ENCODE peak calls at places on chromosomes 3 and 15, in nine cellular contexts. One of them, this sample, is unnamed.

GRCh38 chr3:182629521-182629920 is 163.8 kb upstream of the ATP11B start:
- DNase-seq in dorsolateral prefrontal cortex: no peak
- DNase-seq in neural progenitor cell: no peak
- DNase-seq in suprapubic skin: no peak
- DNase-seq in HepG2: no peak
- DNase-seq in heart left ventricle: no peak
- DNase-seq in psoas muscle: no peak
- DNase-seq in A549: no peak
- DNase-seq in testis: no peak
- DNase-seq in this sample: peak; percentile 60

GRCh38 chr3:153138267-153139210 is 23.5 kb upstream of the RAP2B start:
- DNase-seq in heart left ventricle: no peak
- DNase-seq in A549: peak; percentile 95
- DNase-seq in dorsolateral prefrontal cortex: no peak
- DNase-seq in suprapubic skin: no peak
- DNase-seq in psoas muscle: peak; percentile 25
- DNase-seq in HepG2: peak; percentile 97
- DNase-seq in testis: peak; percentile 24
- DNase-seq in neural progenitor cell: no peak
- DNase-seq in this sample: peak; percentile 84

GRCh38 chr15:73841756-73842590 is 31.4 kb upstream of the TBC1D21 start:
- DNase-seq in testis: no peak
- DNase-seq in A549: no peak
- DNase-seq in neural progenitor cell: peak; percentile 31
- DNase-seq in dorsolateral prefrontal cortex: no peak
- DNase-seq in psoas muscle: no peak
- DNase-seq in heart left ventricle: no peak
- DNase-seq in HepG2: no peak
- DNase-seq in suprapubic skin: no peak
- DNase-seq in this sample: no peak

GRCh38 chr3:193768069-193768391 is 175.0 kb downstream of the OPA1 start:
- DNase-seq in heart left ventricle: no peak
- DNase-seq in HepG2: no peak
- DNase-seq in psoas muscle: no peak
- DNase-seq in A549: no peak
- DNase-seq in neural progenitor cell: no peak
- DNase-seq in testis: no peak
- DNase-seq in dorsolateral prefrontal cortex: no peak
- DNase-seq in suprapubic skin: no peak
- DNase-seq in this sample: no peak

GRCh38 chr3:37170097-37170496 is 4.3 kb downstream of the LRRFIP2 start:
- DNase-seq in testis: no peak
- DNase-seq in neural progenitor cell: no peak
- DNase-seq in HepG2: peak; percentile 6
- DNase-seq in suprapubic skin: no peak
- DNase-seq in dorsolateral prefrontal cortex: no peak
- DNase-seq in heart left ventricle: no peak
- DNase-seq in A549: no peak
- DNase-seq in psoas muscle: no peak
- DNase-seq in this sample: no peak

GRCh38 chr3:34843479-34843870 is 795.9 kb upstream of the ARPP21 start:
- DNase-seq in HepG2: no peak
- DNase-seq in neural progenitor cell: peak; percentile 7
- DNase-seq in dorsolateral prefrontal cortex: no peak
- DNase-seq in A549: no peak
- DNase-seq in heart left ventricle: no peak
- DNase-seq in testis: no peak
- DNase-seq in suprapubic skin: no peak
- DNase-seq in psoas muscle: no peak
- DNase-seq in this sample: no peak

GRCh38 chr3:30970183-30970582 is 75.7 kb upstream of the GADL1 start:
- DNase-seq in heart left ventricle: no peak
- DNase-seq in suprapubic skin: no peak
- DNase-seq in A549: peak; percentile 7
- DNase-seq in HepG2: peak; percentile 4
- DNase-seq in psoas muscle: no peak
- DNase-seq in neural progenitor cell: no peak
- DNase-seq in testis: no peak
- DNase-seq in dorsolateral prefrontal cortex: no peak
- DNase-seq in this sample: peak; percentile 8

GRCh38 chr3:27885641-27886040 is 163.5 kb upstream of the EOMES start:
- DNase-seq in suprapubic skin: no peak
- DNase-seq in A549: no peak
- DNase-seq in neural progenitor cell: peak; percentile 9
- DNase-seq in HepG2: no peak
- DNase-seq in psoas muscle: no peak
- DNase-seq in heart left ventricle: no peak
- DNase-seq in dorsolateral prefrontal cortex: no peak
- DNase-seq in testis: no peak
- DNase-seq in this sample: no peak

GRCh38 chr3:149401215-149401925 is 23.9 kb upstream of the TM4SF1 start:
- DNase-seq in neural progenitor cell: no peak
- DNase-seq in suprapubic skin: no peak
- DNase-seq in heart left ventricle: no peak
- DNase-seq in testis: no peak
- DNase-seq in psoas muscle: no peak
- DNase-seq in dorsolateral prefrontal cortex: no peak
- DNase-seq in HepG2: peak; percentile 97
- DNase-seq in A549: peak; percentile 88
- DNase-seq in this sample: no peak

GRCh38 chr15:87871130-87871737 is 385.3 kb downstream of the NTRK3 start:
- DNase-seq in dorsolateral prefrontal cortex: no peak
- DNase-seq in heart left ventricle: no peak
- DNase-seq in neural progenitor cell: no peak
- DNase-seq in psoas muscle: no peak
- DNase-seq in suprapubic skin: no peak
- DNase-seq in HepG2: no peak
- DNase-seq in testis: no peak
- DNase-seq in A549: no peak
- DNase-seq in this sample: no peak

GRCh38 chr3:167187211-167187610 is 192.9 kb downstream of the ZBBX start:
- DNase-seq in dorsolateral prefrontal cortex: no peak
- DNase-seq in psoas muscle: no peak
- DNase-seq in suprapubic skin: no peak
- DNase-seq in neural progenitor cell: no peak
- DNase-seq in testis: no peak
- DNase-seq in heart left ventricle: no peak
- DNase-seq in A549: no peak
- DNase-seq in HepG2: no peak
- DNase-seq in this sample: no peak

GRCh38 chr15:41794081-41794480 is 19.8 kb downstream of the MAPKBP1 start:
- DNase-seq in testis: no peak
- DNase-seq in neural progenitor cell: no peak
- DNase-seq in HepG2: no peak
- DNase-seq in A549: no peak
- DNase-seq in heart left ventricle: no peak
- DNase-seq in psoas muscle: no peak
- DNase-seq in dorsolateral prefrontal cortex: no peak
- DNase-seq in suprapubic skin: no peak
- DNase-seq in this sample: no peak

GRCh38 chr3:72123908-72124441 is 339.0 kb upstream of the PROK2 start:
- DNase-seq in heart left ventricle: no peak
- DNase-seq in psoas muscle: peak; percentile 66
- DNase-seq in suprapubic skin: no peak
- DNase-seq in A549: peak; percentile 87
- DNase-seq in HepG2: peak; percentile 21
- DNase-seq in testis: no peak
- DNase-seq in neural progenitor cell: no peak
- DNase-seq in dorsolateral prefrontal cortex: no peak
- DNase-seq in this sample: peak; percentile 86

GRCh38 chr3:38334656-38335055 is 11.9 kb upstream of the XYLB start:
- DNase-seq in testis: no peak
- DNase-seq in dorsolateral prefrontal cortex: no peak
- DNase-seq in psoas muscle: no peak
- DNase-seq in HepG2: no peak
- DNase-seq in suprapubic skin: no peak
- DNase-seq in heart left ventricle: no peak
- DNase-seq in neural progenitor cell: no peak
- DNase-seq in A549: no peak
- DNase-seq in this sample: no peak

GRCh38 chr15:25863067-25863967 is at the start of gene ATP10A:
- DNase-seq in dorsolateral prefrontal cortex: no peak
- DNase-seq in HepG2: no peak
- DNase-seq in psoas muscle: peak; percentile 48
- DNase-seq in testis: peak; percentile 40
- DNase-seq in heart left ventricle: peak; percentile 73
- DNase-seq in neural progenitor cell: peak; percentile 73
- DNase-seq in A549: peak; percentile 29
- DNase-seq in suprapubic skin: no peak
- DNase-seq in this sample: no peak

DNA sequence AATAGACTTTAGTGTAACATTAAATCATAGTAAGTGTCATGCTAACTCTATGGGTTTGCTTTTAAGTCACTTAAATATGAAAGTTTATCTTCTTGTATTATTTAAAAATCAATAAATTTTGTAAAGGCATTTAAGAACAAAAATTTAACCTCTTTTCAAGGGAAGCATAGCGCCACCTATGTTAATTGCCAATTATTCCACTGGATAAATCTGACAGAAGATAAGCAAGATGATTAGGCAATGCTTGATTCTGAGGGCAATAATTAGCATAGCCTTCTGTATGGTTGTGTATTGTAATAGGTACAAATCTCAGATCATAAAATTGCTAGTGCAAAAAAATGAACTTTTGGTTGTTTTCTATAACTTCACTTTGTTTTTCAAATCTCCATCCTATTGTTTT is 560.1 kb downstream of the GRM7 start:
- DNase-seq in psoas muscle: no peak
- DNase-seq in suprapubic skin: no peak
- DNase-seq in HepG2: no peak
- DNase-seq in testis: no peak
- DNase-seq in heart left ventricle: no peak
- DNase-seq in dorsolateral prefrontal cortex: no peak
- DNase-seq in neural progenitor cell: no peak
- DNase-seq in A549: no peak
- DNase-seq in this sample: no peak
- TF ChIP-seq CTCF in psoas muscle: no peak
- TF ChIP-seq CTCF in suprapubic skin: no peak
- TF ChIP-seq CTCF in HepG2: no peak
- TF ChIP-seq CTCF in testis: no peak
- TF ChIP-seq CTCF in heart left ventricle: no peak
- TF ChIP-seq CTCF in dorsolateral prefrontal cortex: no peak
- TF ChIP-seq CTCF in neural progenitor cell: peak; percentile 44
- TF ChIP-seq CTCF in A549: no peak
- TF ChIP-seq CTCF in this sample: no peak

GRCh38 chr3:76502076-76502475 is 537.8 kb upstream of the ROBO2 start:
- DNase-seq in psoas muscle: no peak
- DNase-seq in testis: no peak
- DNase-seq in dorsolateral prefrontal cortex: no peak
- DNase-seq in HepG2: no peak
- DNase-seq in suprapubic skin: no peak
- DNase-seq in neural progenitor cell: no peak
- DNase-seq in A549: no peak
- DNase-seq in heart left ventricle: no peak
- DNase-seq in this sample: no peak
- H3K27ac ChIP-seq in psoas muscle: no peak overlapping the region
- H3K27ac ChIP-seq in testis: no peak overlapping the region
- H3K27ac ChIP-seq in dorsolateral prefrontal cortex: no peak overlapping the region
- H3K27ac ChIP-seq in HepG2: no peak overlapping the region
- H3K27ac ChIP-seq in suprapubic skin: no peak overlapping the region
- H3K27ac ChIP-seq in neural progenitor cell: no peak overlapping the region
- H3K27ac ChIP-seq in A549: no peak overlapping the region
- H3K27ac ChIP-seq in heart left ventricle: no peak overlapping the region
- H3K27ac ChIP-seq in this sample: no peak overlapping the region

GRCh38 chr15:99387769-99388168 is 136.5 kb downstream of the LRRC28 start:
- DNase-seq in A549: no peak
- DNase-seq in heart left ventricle: no peak
- DNase-seq in dorsolateral prefrontal cortex: no peak
- DNase-seq in suprapubic skin: no peak
- DNase-seq in HepG2: no peak
- DNase-seq in neural progenitor cell: no peak
- DNase-seq in testis: no peak
- DNase-seq in psoas muscle: no peak
- DNase-seq in this sample: no peak

GRCh38 chr15:99385865-99386264 is 134.6 kb downstream of the LRRC28 start:
- DNase-seq in heart left ventricle: peak; percentile 72
- DNase-seq in neural progenitor cell: no peak
- DNase-seq in testis: peak; percentile 84
- DNase-seq in HepG2: peak; percentile 51
- DNase-seq in psoas muscle: peak; percentile 58
- DNase-seq in dorsolateral prefrontal cortex: no peak
- DNase-seq in suprapubic skin: no peak
- DNase-seq in A549: peak; percentile 58
- DNase-seq in this sample: no peak

GRCh38 chr15:99386429-99386828 is 135.1 kb downstream of the LRRC28 start:
- DNase-seq in dorsolateral prefrontal cortex: no peak
- DNase-seq in HepG2: no peak
- DNase-seq in A549: no peak
- DNase-seq in suprapubic skin: no peak
- DNase-seq in heart left ventricle: no peak
- DNase-seq in neural progenitor cell: no peak
- DNase-seq in testis: peak; percentile 61
- DNase-seq in psoas muscle: no peak
- DNase-seq in this sample: no peak

GRCh38 chr15:99390667-99391066 is 139.4 kb downstream of the LRRC28 start:
- DNase-seq in testis: no peak
- DNase-seq in dorsolateral prefrontal cortex: no peak
- DNase-seq in HepG2: peak; percentile 27
- DNase-seq in suprapubic skin: no peak
- DNase-seq in heart left ventricle: no peak
- DNase-seq in psoas muscle: no peak
- DNase-seq in A549: no peak
- DNase-seq in neural progenitor cell: peak; percentile 50
- DNase-seq in this sample: no peak

DNA sequence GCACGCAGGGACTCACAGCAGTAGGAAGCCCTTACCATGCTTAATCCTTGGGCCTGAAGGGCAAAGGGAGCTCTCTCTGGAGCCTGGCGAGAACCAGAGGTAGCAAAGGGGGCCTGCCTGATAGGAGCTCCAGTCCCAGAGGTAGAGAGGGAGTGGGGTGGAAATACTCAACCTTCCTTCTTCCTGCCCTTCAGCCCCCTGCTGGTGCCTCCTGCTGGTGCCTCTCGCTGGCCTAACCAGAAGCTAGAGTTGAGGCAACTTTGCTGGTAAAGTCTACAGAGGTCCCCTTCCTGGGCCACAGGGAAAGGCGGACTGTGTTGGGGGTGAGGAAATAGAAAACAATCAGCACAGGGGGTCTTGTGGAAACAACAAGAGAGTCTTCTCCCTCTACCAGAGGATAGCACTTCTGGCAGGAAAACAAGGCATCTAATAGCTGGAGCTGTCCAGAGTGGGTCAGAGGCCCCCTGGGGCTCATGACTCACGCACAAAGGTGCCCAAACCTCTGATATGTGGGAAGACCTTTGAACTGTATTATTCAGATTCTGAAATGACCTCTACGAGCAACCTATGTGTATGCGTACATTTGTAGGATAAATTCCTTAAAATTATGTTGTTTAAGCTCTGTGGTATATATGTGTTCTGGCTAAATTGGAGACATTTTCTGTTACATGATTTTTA is 133.8 kb downstream of the LRRC28 start:
- DNase-seq in suprapubic skin: no peak
- DNase-seq in testis: no peak
- DNase-seq in heart left ventricle: no peak
- DNase-seq in dorsolateral prefrontal cortex: no peak
- DNase-seq in psoas muscle: no peak
- DNase-seq in HepG2: peak; percentile 75
- DNase-seq in neural progenitor cell: no peak
- DNase-seq in A549: no peak
- DNase-seq in this sample: no peak
- TF ChIP-seq CTCF in suprapubic skin: no peak
- TF ChIP-seq CTCF in testis: no peak
- TF ChIP-seq CTCF in heart left ventricle: no peak
- TF ChIP-seq CTCF in dorsolateral prefrontal cortex: no peak
- TF ChIP-seq CTCF in psoas muscle: no peak
- TF ChIP-seq CTCF in HepG2: peak; percentile 58
- TF ChIP-seq CTCF in neural progenitor cell: no peak
- TF ChIP-seq CTCF in A549: no peak
- TF ChIP-seq CTCF in this sample: no peak

GRCh38 chr15:31932581-31932980 is 97.7 kb upstream of the CHRNA7 start:
- DNase-seq in suprapubic skin: no peak
- DNase-seq in heart left ventricle: no peak
- DNase-seq in dorsolateral prefrontal cortex: no peak
- DNase-seq in neural progenitor cell: no peak
- DNase-seq in testis: no peak
- DNase-seq in HepG2: no peak
- DNase-seq in A549: no peak
- DNase-seq in psoas muscle: no peak
- DNase-seq in this sample: no peak
- H3K27ac ChIP-seq in suprapubic skin: no peak overlapping the region
- H3K27ac ChIP-seq in heart left ventricle: no peak overlapping the region
- H3K27ac ChIP-seq in dorsolateral prefrontal cortex: no peak overlapping the region
- H3K27ac ChIP-seq in neural progenitor cell: no peak overlapping the region
- H3K27ac ChIP-seq in testis: no peak overlapping the region
- H3K27ac ChIP-seq in HepG2: no peak overlapping the region
- H3K27ac ChIP-seq in A549: no peak overlapping the region
- H3K27ac ChIP-seq in psoas muscle: no peak overlapping the region
- H3K27ac ChIP-seq in this sample: no peak overlapping the region